ENCODE peak calls at places on chromosomes 12 and 14, in eight cellular contexts. A is GM12878, R is gastrocnemius medialis, L is GM23338, N is tibial nerve, Z is suprapubic skin, S is neural progenitor cell, G is thyroid gland. U is an unnamed sample.
A peak's percentile ranks its signal among the peaks of the same experiment; 100 is the strongest.

GRCh38 chr14:46344327-46344937 is 307.1 kb downstream of the RPL10L start:
- DNase-seq in A (peak; percentile 2), R (no peak), L (peak; percentile 75), N (no peak), Z (no peak), S (peak; percentile 66), G (no peak), U (peak; percentile 41)

GRCh38 chr12:116495260-116495659 is 63.9 kb upstream of the MAP1LC3B2 start:
- DNase-seq in A (no peak), R (peak; percentile 20), L (no peak), N (no peak), Z (no peak), S (peak; percentile 23), G (peak; percentile 15), U (peak; percentile 32)

GRCh38 chr14:32449640-32450039 is 120.5 kb downstream of the AKAP6 start:
- DNase-seq in A (no peak), R (no peak), L (no peak), N (no peak), Z (no peak), S (no peak), G (no peak), U (no peak)

GRCh38 chr12:28611115-28611435 is 420.8 kb downstream of the CCDC91 start:
- DNase-seq in A (no peak), R (no peak), L (no peak), N (no peak), Z (no peak), S (no peak), G (no peak), U (peak; percentile 91)

GRCh38 chr12:55188974-55189556 is 31.8 kb upstream of the OR10A7 start:
- DNase-seq in A (peak; percentile 53), R (no peak), L (peak; percentile 82), N (peak; percentile 80), Z (no peak), S (peak; percentile 80), G (peak; percentile 10), U (peak; percentile 74)

GRCh38 chr14:96762650-96763049 is 34.5 kb upstream of the VRK1 start:
- DNase-seq in A (peak; percentile 65), R (no peak), L (peak; percentile 93), N (no peak), Z (no peak), S (peak; percentile 84), G (no peak), U (peak; percentile 64)

GRCh38 chr14:41362134-41362533 is 244.5 kb upstream of the LRFN5 start:
- DNase-seq in A (no peak), R (no peak), L (peak; percentile 58), N (no peak), Z (no peak), S (no peak), G (no peak), U (no peak)

GRCh38 chr14:61466249-61466904 is 145.0 kb downstream of the PRKCH start:
- DNase-seq in A (no peak), R (peak; percentile 36), L (peak; percentile 79), N (peak; percentile 9), Z (no peak), S (peak; percentile 60), G (no peak), U (peak; percentile 98)

GRCh38 chr12:21308785-21309184 is 25.9 kb downstream of the SLCO1A2 start:
- DNase-seq in A (no peak), R (no peak), L (no peak), N (no peak), Z (no peak), S (no peak), G (no peak), U (no peak)

GRCh38 chr12:42921741-42922511 is 332.4 kb upstream of the PRICKLE1 start:
- DNase-seq in A (no peak), R (no peak), L (no peak), N (no peak), Z (no peak), S (no peak), G (no peak), U (no peak)

GRCh38 chr14:77708749-77709148 is 846 bp downstream of the SLIRP start:
- DNase-seq in A (no peak), R (no peak), L (no peak), N (no peak), Z (no peak), S (no peak), G (no peak), U (no peak)

GRCh38 chr12:76764856-76765255 is 941 bp downstream of the ZDHHC17 start:
- DNase-seq in A (no peak), R (no peak), L (peak; percentile 4), N (peak; percentile 18), Z (no peak), S (peak; percentile 5), G (no peak), U (peak; percentile 6)

GRCh38 chr14:29759521-29760340 is 167.9 kb downstream of the PRKD1 start:
- DNase-seq in A (peak; percentile 8), R (no peak), L (no peak), N (no peak), Z (no peak), S (no peak), G (no peak), U (no peak)

GRCh38 chr12:30813741-30814687 is 59.3 kb upstream of the CAPRIN2 start:
- DNase-seq in A (no peak), R (no peak), L (no peak), N (no peak), Z (no peak), S (no peak), G (no peak), U (no peak)

GRCh38 chr14:55850803-55851202 is 267.4 kb upstream of the PELI2 start:
- DNase-seq in A (no peak), R (no peak), L (no peak), N (no peak), Z (no peak), S (no peak), G (no peak), U (peak; percentile 35)

GRCh38 chr14:83867871-83868270 is 1662.1 kb upstream of the FLRT2 start:
- DNase-seq in A (no peak), R (no peak), L (no peak), N (peak; percentile 21), Z (no peak), S (no peak), G (peak; percentile 5), U (no peak)

GRCh38 chr12:78864483-78865296 is at the start of gene SYT1:
- DNase-seq in A (no peak), R (no peak), L (peak; percentile 93), N (peak; percentile 22), Z (peak; percentile 61), S (peak; percentile 94), G (peak; percentile 13), U (peak; percentile 93)

GRCh38 chr14:20118795-20119194 is 8.3 kb downstream of the OR4K17 start:
- DNase-seq in A (no peak), R (no peak), L (peak; percentile 1), N (no peak), Z (no peak), S (no peak), G (no peak), U (no peak)

GRCh38 chr14:50839048-50839447 is 8.1 kb upstream of the NIN start:
- DNase-seq in A (no peak), R (no peak), L (no peak), N (no peak), Z (no peak), S (no peak), G (no peak), U (peak; percentile 27)

GRCh38 chr12:69553626-69554248 is 31.5 kb upstream of the CCT2 start:
- DNase-seq in A (no peak), R (no peak), L (no peak), N (no peak), Z (no peak), S (no peak), G (peak; percentile 60), U (no peak)

GRCh38 chr12:18383203-18383602 is 121.9 kb downstream of the PIK3C2G start:
- DNase-seq in A (no peak), R (no peak), L (peak; percentile 52), N (no peak), Z (no peak), S (no peak), G (no peak), U (peak; percentile 92)

GRCh38 chr14:37246427-37246829 is 48.7 kb downstream of the MIPOL1 start:
- DNase-seq in A (no peak), R (no peak), L (peak; percentile 74), N (no peak), Z (no peak), S (peak; percentile 65), G (no peak), U (peak; percentile 10)

GRCh38 chr14:63174760-63175191 is 29.5 kb upstream of the RHOJ start:
- DNase-seq in A (no peak), R (no peak), L (peak; percentile 78), N (peak; percentile 59), Z (no peak), S (peak; percentile 75), G (no peak), U (peak; percentile 80)

GRCh38 chr14:36511981-36512584 is 7.9 kb downstream of the NKX2-1 start:
- DNase-seq in A (no peak), R (no peak), L (no peak), N (no peak), Z (no peak), S (no peak), G (peak; percentile 77), U (no peak)

GRCh38 chr12:3032770-3033537 is 44.2 kb upstream of the TSPAN9 start:
- DNase-seq in A (no peak), R (peak; percentile 65), L (no peak), N (no peak), Z (no peak), S (no peak), G (peak; percentile 79), U (no peak)

GRCh38 chr14:90815817-90816662 is at the start of gene TTC7B:
- DNase-seq in A (no peak), R (peak; percentile 28), L (peak; percentile 72), N (no peak), Z (no peak), S (peak; percentile 86), G (peak; percentile 47), U (no peak)
- TF ChIP-seq CTCF in A (peak; percentile 35), R (no peak), L (peak; percentile 53), N (peak; percentile 88), Z (peak; percentile 36), S (peak; percentile 41), G (no peak), U (peak; percentile 50)

GRCh38 chr14:95703341-95703740 is 10.6 kb downstream of the TCL1A start:
- DNase-seq in A (no peak), R (no peak), L (no peak), N (no peak), Z (no peak), S (no peak), G (no peak), U (no peak)
- H3K27ac ChIP-seq in A (no peak overlapping the region), R (no peak overlapping the region), L (no peak overlapping the region), N (no peak overlapping the region), Z (no peak overlapping the region), S (no peak overlapping the region), G (no peak overlapping the region), U (no peak overlapping the region)

DNA sequence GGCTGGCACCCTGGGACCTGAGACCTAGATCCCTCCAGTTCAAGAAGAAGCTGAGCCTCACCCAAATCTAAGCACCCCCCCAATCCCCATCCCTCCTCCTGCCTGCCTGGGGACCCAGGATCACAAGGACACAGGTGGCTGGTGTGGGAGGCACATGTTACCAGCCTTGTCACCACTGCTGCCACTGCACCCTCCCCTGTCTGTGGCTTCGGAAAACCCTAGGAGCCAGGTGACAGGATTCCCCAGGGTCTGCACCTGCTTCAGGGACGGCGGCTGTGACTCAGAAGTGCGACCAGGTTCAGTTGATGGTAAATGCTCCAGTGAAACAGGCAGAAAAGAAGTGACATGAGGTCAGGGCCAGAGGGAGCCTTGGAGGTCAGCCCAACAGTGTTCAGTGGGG is 62.8 kb upstream of the FAM222A start:
- DNase-seq in A (no peak), R (no peak), L (no peak), N (no peak), Z (no peak), S (no peak), G (no peak), U (no peak)
- TF ChIP-seq CTCF in A (no peak), R (no peak), L (no peak), N (no peak), Z (no peak), S (no peak), G (no peak), U (no peak)

GRCh38 chr12:122032570-122032969 is 10.9 kb downstream of the BCL7A start:
- DNase-seq in A (no peak), R (no peak), L (no peak), N (no peak), Z (no peak), S (no peak), G (no peak), U (no peak)
- H3K27ac ChIP-seq in A (no peak overlapping the region), R (no peak overlapping the region), L (no peak overlapping the region), N (no peak overlapping the region), Z (no peak overlapping the region), S (no peak overlapping the region), G (no peak overlapping the region), U (no peak overlapping the region)

U was measured in brain microvascular endothelial cell.